ENCODE peak calls at places on chromosomes 12 and 14, in five cellular contexts. I is breast epithelium, J is body of pancreas, F is astrocyte of the cerebellum, M is sigmoid colon. A is an unnamed sample.

GRCh38 chr12:49190317-49190716 is 1.4 kb upstream of the TUBA1A start:
- DNase-seq in J (no peak), F (no peak), M (no peak), I (no peak), A (no peak)

GRCh38 chr14:41285193-41285748 is 321.4 kb upstream of the LRFN5 start:
- DNase-seq in J (peak), I (no peak), M (no peak), F (peak), A (no peak)

GRCh38 chr12:78612224-78612623 is 252.3 kb upstream of the SYT1 start:
- DNase-seq in M (no peak), I (no peak), J (no peak), F (no peak), A (no peak)

GRCh38 chr12:92623386-92623785 is 79.4 kb upstream of the PLEKHG7 start:
- DNase-seq in I (no peak), M (no peak), J (no peak), F (no peak), A (no peak)

GRCh38 chr12:109134186-109134917 is 18.0 kb downstream of the ACACB start:
- DNase-seq in M (peak), I (no peak), F (no peak), J (peak), A (no peak)

GRCh38 chr12:6327159-6327558 is 14.7 kb downstream of the TNFRSF1A start:
- DNase-seq in I (no peak), M (no peak), J (no peak), F (no peak), A (no peak)

GRCh38 chr14:92598549-92598905 is 84.9 kb downstream of the RIN3 start:
- DNase-seq in F (no peak), J (no peak), M (no peak), I (no peak), A (no peak)

GRCh38 chr12:106282457-106283097 is 20.0 kb upstream of the TCP11L2 start:
- DNase-seq in F (no peak), I (no peak), M (peak), J (peak), A (peak)

GRCh38 chr12:130944878-130945277 is 8.8 kb upstream of the ADGRD1 start:
- DNase-seq in F (no peak), I (no peak), M (no peak), J (no peak), A (no peak)

GRCh38 chr14:71555654-71556559 is 376.3 kb upstream of the RGS6 start:
- DNase-seq in J (no peak), M (no peak), F (no peak), I (no peak), A (no peak)

GRCh38 chr12:103330672-103331071 is 165.1 kb downstream of the C12orf42 start:
- DNase-seq in M (no peak), I (no peak), J (no peak), F (no peak), A (no peak)

GRCh38 chr12:103331643-103332042 is 164.1 kb downstream of the C12orf42 start:
- DNase-seq in J (no peak), I (no peak), F (no peak), M (no peak), A (no peak)

GRCh38 chr12:103327676-103328075 is 168.1 kb downstream of the C12orf42 start:
- DNase-seq in I (no peak), M (no peak), J (no peak), F (no peak), A (no peak)

DNA sequence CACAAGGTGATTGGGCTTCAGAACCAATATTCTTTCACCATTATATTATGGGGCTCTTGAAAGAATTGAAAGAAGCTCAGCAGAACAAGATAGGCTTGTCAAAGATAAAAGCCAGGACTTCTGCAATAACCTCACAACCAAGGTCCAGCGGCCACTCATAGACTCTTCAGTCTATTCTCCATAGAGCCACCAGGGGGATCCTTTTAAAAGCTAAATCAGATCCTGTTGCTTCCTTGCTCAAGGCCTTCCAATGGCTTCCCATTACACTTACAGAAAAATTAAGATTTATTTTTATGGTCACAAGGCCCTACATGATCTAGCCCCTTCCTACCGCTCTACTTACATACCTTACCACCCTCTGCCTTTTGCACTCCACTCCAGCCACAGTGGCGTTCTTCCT is 169.6 kb downstream of the C12orf42 start:
- DNase-seq in F (no peak), I (no peak), M (no peak), J (no peak), A (no peak)
- TF ChIP-seq CTCF in F (peak), I (no peak), M (no peak), J (peak), A (peak)

GRCh38 chr14:99235578-99235977 is 36.4 kb downstream of the BCL11B start:
- DNase-seq in J (no peak), F (no peak), M (no peak), I (no peak), A (no peak)
- TF ChIP-seq CTCF in J (no peak), F (no peak), M (no peak), I (no peak), A (no peak)

GRCh38 chr12:26465419-26466097 is 270.2 kb downstream of the SSPN start:
- DNase-seq in F (no peak), M (no peak), I (no peak), J (no peak), A (no peak)
- TF ChIP-seq CTCF in F (no peak), M (no peak), I (no peak), J (no peak), A (no peak)

GRCh38 chr12:4275869-4276253 is 2.3 kb downstream of the CCND2 start:
- DNase-seq in I (no peak), J (peak), F (no peak), M (peak), A (no peak)

GRCh38 chr12:4278582-4278939 is 5.0 kb downstream of the CCND2 start:
- DNase-seq in M (peak), J (no peak), F (no peak), I (no peak), A (no peak)

GRCh38 chr12:4277856-4278581 is 4.5 kb downstream of the CCND2 start:
- DNase-seq in J (no peak), F (no peak), I (no peak), M (no peak), A (no peak)

GRCh38 chr12:4276524-4277204 is 3.1 kb downstream of the CCND2 start:
- DNase-seq in M (peak), I (peak), F (peak), J (peak), A (no peak)

GRCh38 chr12:4277205-4277543 is 3.6 kb downstream of the CCND2 start:
- DNase-seq in M (no peak), I (no peak), J (no peak), F (no peak), A (no peak)
- TF ChIP-seq CTCF in M (no peak), I (no peak), J (no peak), F (no peak), A (no peak)

GRCh38 chr14:72634910-72635647 is 258.8 kb downstream of the DPF3 start:
- DNase-seq in F (no peak), I (no peak), J (no peak), M (no peak), A (no peak)
- TF ChIP-seq CTCF in F (no peak), I (no peak), J (no peak), M (no peak), A (no peak)

GRCh38 chr14:50038398-50039119 is 77.8 kb downstream of the VCPKMT start:
- DNase-seq in F (peak), M (no peak), I (no peak), J (no peak), A (no peak)
- TF ChIP-seq CTCF in F (peak), M (no peak), I (no peak), J (no peak), A (no peak)

DNA sequence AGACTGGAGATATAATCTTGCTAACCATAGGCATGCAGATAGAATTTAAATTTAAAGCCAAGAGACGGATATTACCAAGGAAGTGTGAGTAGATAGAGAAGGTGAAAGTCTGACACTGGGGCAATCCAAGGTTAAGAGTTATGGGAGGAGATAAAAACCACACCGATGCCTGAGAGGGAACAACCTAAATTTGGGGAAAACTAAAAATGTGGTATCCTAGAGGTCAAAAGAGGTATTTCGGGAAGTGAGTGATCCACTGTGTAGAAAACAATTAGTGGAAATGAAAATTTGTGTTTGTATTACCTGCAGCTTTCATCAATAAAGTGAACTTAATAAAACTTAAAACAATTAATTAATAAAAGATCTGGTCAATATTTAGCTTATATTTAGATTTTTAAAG is 269.0 kb upstream of the RPL10L start:
- DNase-seq in I (no peak), F (no peak), J (no peak), M (no peak), A (no peak)
- TF ChIP-seq CTCF in I (no peak), F (peak), J (no peak), M (no peak), A (no peak)

GRCh38 chr12:118065380-118065779 is 4.4 kb upstream of the WSB2 start:
- DNase-seq in F (no peak), J (no peak), I (no peak), M (no peak), A (no peak)

GRCh38 chr12:118061011-118061875 is at the start of gene WSB2:
- DNase-seq in M (peak), J (peak), I (peak), F (no peak), A (peak)

GRCh38 chr12:118063567-118064391 is 2.8 kb upstream of the WSB2 start:
- DNase-seq in M (no peak), I (no peak), F (no peak), J (no peak), A (no peak)

GRCh38 chr12:118061876-118062791 is 1.2 kb upstream of the WSB2 start:
- DNase-seq in M (peak), I (peak), F (no peak), J (peak), A (no peak)

DNA sequence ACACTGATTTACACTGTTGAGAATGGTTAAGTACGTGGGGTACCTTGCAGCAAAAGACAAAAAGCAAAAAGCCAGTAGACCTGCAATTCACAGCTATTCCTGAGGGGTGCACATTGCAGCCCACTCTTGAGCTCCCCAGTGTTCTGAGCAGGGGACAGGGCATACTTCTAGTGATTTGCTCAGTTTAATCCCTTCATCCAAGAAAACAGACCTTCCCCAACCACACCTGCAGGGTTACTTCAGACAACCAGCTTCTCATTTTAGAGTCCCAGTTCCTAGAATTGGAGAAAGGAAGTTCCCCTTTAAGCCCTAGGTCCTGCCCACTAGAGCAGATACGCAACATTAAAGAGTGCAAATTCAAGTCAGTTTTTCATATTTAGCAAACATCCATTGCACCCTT is 3.6 kb upstream of the WSB2 start:
- DNase-seq in J (no peak), I (no peak), F (no peak), M (no peak), A (no peak)
- TF ChIP-seq CTCF in J (no peak), I (no peak), F (peak), M (no peak), A (no peak)

A was measured in D721Med.